ENCODE peak calls at places on chromosomes 13 and 19, in nine cellular contexts. T is left ventricle myocardium inferior; X is lower lobe of right lung; K is DND-41; U is neuronal stem cell; C is effector memory CD4-positive, alpha-beta T cell; I is IMR-90; G is adrenal gland; F is CD8-positive, alpha-beta memory T cell. L is an unnamed sample.

GRCh38 chr19:32599258-32599657 is 18.3 kb downstream of the PDCD5 start:
- DNase-seq in T (no peak), X (no peak), K (no peak), U (no peak), C (no peak), I (no peak), G (no peak), F (no peak), L (no peak)

GRCh38 chr19:29743681-29744080 is 28.6 kb upstream of the C19orf12 start:
- DNase-seq in T (no peak), X (no peak), K (no peak), U (no peak), C (no peak), I (no peak), G (no peak), F (no peak), L (no peak)

GRCh38 chr19:3041756-3042517 is 12.9 kb upstream of the TLE2 start:
- DNase-seq in T (no peak), X (no peak), K (peak; percentile 75), U (no peak), C (no peak), I (no peak), G (no peak), F (no peak), L (no peak)

GRCh38 chr13:113026391-113026910 is 57.4 kb downstream of the MCF2L start:
- DNase-seq in T (no peak), X (no peak), K (no peak), U (no peak), C (no peak), I (no peak), G (no peak), F (no peak), L (no peak)

GRCh38 chr19:50467566-50467965 is 8.7 kb upstream of the EMC10 start:
- DNase-seq in T (no peak), X (no peak), K (no peak), U (no peak), C (no peak), I (no peak), G (no peak), F (no peak), L (no peak)

GRCh38 chr13:107365466-107366215 is 797.7 kb upstream of the ARGLU1 start:
- DNase-seq in T (no peak), X (no peak), K (no peak), U (no peak), C (no peak), I (peak; percentile 83), G (no peak), F (no peak), L (no peak)

GRCh38 chr13:24323036-24323738 is 13.8 kb downstream of the C1QTNF9 start:
- DNase-seq in T (no peak), X (no peak), K (no peak), U (no peak), C (no peak), I (no peak), G (no peak), F (no peak), L (no peak)

GRCh38 chr13:102236830-102237621 is 164.8 kb downstream of the FGF14 start:
- DNase-seq in T (no peak), X (no peak), K (no peak), U (no peak), C (no peak), I (no peak), G (no peak), F (no peak), L (no peak)

GRCh38 chr19:28940751-28941500 is 272.0 kb downstream of the UQCRFS1 start:
- DNase-seq in T (no peak), X (no peak), K (no peak), U (no peak), C (no peak), I (peak; percentile 92), G (no peak), F (no peak), L (no peak)

GRCh38 chr19:19873381-19873780 is 7.7 kb downstream of the ZNF253 start:
- DNase-seq in T (no peak), X (no peak), K (no peak), U (no peak), C (no peak), I (no peak), G (no peak), F (no peak), L (no peak)

GRCh38 chr13:95494082-95494681 is 58.3 kb upstream of the CLDN10 start:
- DNase-seq in T (no peak), X (no peak), K (no peak), U (peak; percentile 44), C (no peak), I (peak; percentile 62), G (no peak), F (no peak), L (peak; percentile 23)

GRCh38 chr13:78700121-78700910 is 41.4 kb upstream of the OBI1 start:
- DNase-seq in T (no peak), X (no peak), K (no peak), U (no peak), C (no peak), I (peak; percentile 31), G (no peak), F (no peak), L (no peak)

GRCh38 chr13:74035881-74036280 is 98.3 kb downstream of the KLF12 start:
- DNase-seq in T (no peak), X (no peak), K (no peak), U (no peak), C (no peak), I (no peak), G (no peak), F (no peak), L (no peak)

GRCh38 chr19:20863176-20863575 is 59.9 kb upstream of the ZNF85 start:
- DNase-seq in T (no peak), X (no peak), K (no peak), U (no peak), C (no peak), I (no peak), G (no peak), F (no peak), L (no peak)

GRCh38 chr19:57293719-57294118 is 13.4 kb downstream of the ZNF460 start:
- DNase-seq in T (no peak), X (no peak), K (no peak), U (no peak), C (no peak), I (no peak), G (no peak), F (no peak), L (no peak)

GRCh38 chr13:44758595-44759221 is 182.6 kb upstream of the TSC22D1 start:
- DNase-seq in T (no peak), X (no peak), K (no peak), U (no peak), C (no peak), I (peak; percentile 98), G (no peak), F (no peak), L (no peak)

GRCh38 chr19:49847731-49848696 is 2.9 kb upstream of the PTOV1 start:
- DNase-seq in T (no peak), X (no peak), K (no peak), U (no peak), C (no peak), I (peak; percentile 91), G (no peak), F (no peak), L (peak; percentile 31)

GRCh38 chr19:3575260-3575741 is 2.6 kb downstream of the HMG20B start:
- DNase-seq in T (no peak), X (no peak), K (no peak), U (no peak), C (no peak), I (peak; percentile 16), G (no peak), F (no peak), L (no peak)

GRCh38 chr13:109738298-109738746 is 48.1 kb downstream of the IRS2 start:
- DNase-seq in T (no peak), X (no peak), K (no peak), U (no peak), C (no peak), I (no peak), G (no peak), F (no peak), L (no peak)

GRCh38 chr13:103695320-103695719 is 629.1 kb upstream of the SLC10A2 start:
- DNase-seq in T (peak; percentile 14), X (no peak), K (no peak), U (no peak), C (no peak), I (no peak), G (no peak), F (no peak), L (no peak)
- H3K27me3 ChIP-seq in T (no peaks in the 10 kb centered on the region), X (no peaks in the 10 kb centered on the region), K (no peaks in the 10 kb centered on the region), U (no peaks in the 10 kb centered on the region), C (no peaks in the 10 kb centered on the region), I (no peaks in the 10 kb centered on the region), G (no peaks in the 10 kb centered on the region), F (no peaks in the 10 kb centered on the region), L (no peaks in the 10 kb centered on the region)

GRCh38 chr19:23285948-23286347 is 35.8 kb upstream of the ZNF724 start:
- DNase-seq in T (no peak), X (no peak), K (no peak), U (no peak), C (no peak), I (no peak), G (no peak), F (no peak), L (no peak)
- H3K4me1 ChIP-seq in T (no peaks in the 10 kb centered on the region), X (no peaks in the 10 kb centered on the region), K (peaks cover 9% of the 10 kb centered on the region), U (no peaks in the 10 kb centered on the region), C (no peaks in the 10 kb centered on the region), I (no peaks in the 10 kb centered on the region), G (no peaks in the 10 kb centered on the region), F (no peaks in the 10 kb centered on the region), L (peaks cover 8% of the 10 kb centered on the region)

GRCh38 chr19:15922021-15922420 is 12.3 kb downstream of the CYP4F11 start:
- DNase-seq in T (no peak), X (no peak), K (no peak), U (no peak), C (no peak), I (no peak), G (no peak), F (no peak), L (no peak)

GRCh38 chr19:15913830-15914229 is 16.0 kb upstream of the CYP4F2 start:
- DNase-seq in T (no peak), X (no peak), K (no peak), U (no peak), C (no peak), I (no peak), G (no peak), F (no peak), L (no peak)

GRCh38 chr19:15923702-15924101 is 10.6 kb downstream of the CYP4F11 start:
- DNase-seq in T (no peak), X (no peak), K (no peak), U (no peak), C (no peak), I (no peak), G (no peak), F (no peak), L (no peak)

GRCh38 chr19:15915109-15915508 is 17.2 kb upstream of the CYP4F2 start:
- DNase-seq in T (no peak), X (no peak), K (no peak), U (no peak), C (no peak), I (no peak), G (no peak), F (no peak), L (no peak)

GRCh38 chr19:15919243-15919642 is 15.1 kb downstream of the CYP4F11 start:
- DNase-seq in T (no peak), X (no peak), K (no peak), U (no peak), C (no peak), I (no peak), G (no peak), F (no peak), L (no peak)
- H3K9me3 ChIP-seq in T (peaks cover 17% of the 10 kb centered on the region), X (peaks cover 11% of the 10 kb centered on the region), K (peaks cover 4% of the 10 kb centered on the region), U (no peaks in the 10 kb centered on the region), C (no peaks in the 10 kb centered on the region), I (peaks cover 5% of the 10 kb centered on the region), G (peaks cover 3% of the 10 kb centered on the region), F (peaks cover 4% of the 10 kb centered on the region), L (no peaks in the 10 kb centered on the region)

GRCh38 chr19:18609717-18610051 is 3.0 kb upstream of the TMEM59L start:
- DNase-seq in T (no peak), X (no peak), K (no peak), U (no peak), C (no peak), I (no peak), G (no peak), F (no peak), L (no peak)
- H3K27me3 ChIP-seq in T (peaks cover 96% of the 10 kb centered on the region), X (peaks cover 95% of the 10 kb centered on the region), K (peaks cover 35% of the 10 kb centered on the region), U (peaks cover 71% of the 10 kb centered on the region), C (peaks cover 91% of the 10 kb centered on the region), I (peaks cover 84% of the 10 kb centered on the region), G (peaks cover 87% of the 10 kb centered on the region), F (peaks cover 81% of the 10 kb centered on the region), L (peaks cover 67% of the 10 kb centered on the region)

L was measured in CD4-positive, alpha-beta memory T cell.